ENCODE peak calls at places on chromosomes 5 and 9, in five cellular contexts. I, H, R, V and N are unnamed samples.
A peak's percentile ranks its signal among the peaks of the same experiment; 100 is the strongest.

GRCh38 chr5:91293131-91293530 is 90.0 kb downstream of the ARRDC3 start:
- DNase-seq in H (no peak), I (peak; percentile 96), R (no peak), V (peak; percentile 71), N (no peak)

GRCh38 chr5:127878174-127878750 is 175.1 kb downstream of the CCDC192 start:
- DNase-seq in V (peak; percentile 60), I (peak; percentile 19), H (peak; percentile 62), R (peak; percentile 64), N (peak; percentile 80)

GRCh38 chr5:170470808-170471404 is 32.9 kb upstream of the KCNIP1 start:
- DNase-seq in R (no peak), I (no peak), V (no peak), H (no peak), N (no peak)

GRCh38 chr5:161311965-161312364 is 234.6 kb downstream of the GABRB2 start:
- DNase-seq in V (no peak), H (no peak), R (no peak), I (no peak), N (no peak)

GRCh38 chr5:16345454-16345853 is 120.1 kb downstream of the ZNF622 start:
- DNase-seq in R (peak; percentile 21), H (no peak), V (peak; percentile 9), I (no peak), N (peak; percentile 29)

GRCh38 chr9:16679327-16679821 is 191.1 kb downstream of the BNC2 start:
- DNase-seq in V (no peak), H (no peak), I (no peak), R (peak; percentile 87), N (no peak)

GRCh38 chr5:91417219-91417618 is 34.1 kb upstream of the ARRDC3 start:
- DNase-seq in I (no peak), H (no peak), R (no peak), V (no peak), N (no peak)

GRCh38 chr5:174311531-174312269 is 266.2 kb downstream of the NSG2 start:
- DNase-seq in H (no peak), V (peak; percentile 91), I (peak; percentile 70), R (peak; percentile 79), N (peak; percentile 68)

GRCh38 chr5:20524956-20525529 is 537.0 kb upstream of the CDH18 start:
- DNase-seq in I (no peak), H (no peak), V (no peak), R (no peak), N (no peak)

GRCh38 chr9:136052433-136052880 is 42.6 kb downstream of the NACC2 start:
- DNase-seq in R (peak; percentile 43), H (no peak), I (no peak), V (peak; percentile 60), N (peak; percentile 33)

GRCh38 chr9:17929506-17929905 is 350.6 kb downstream of the SH3GL2 start:
- DNase-seq in I (no peak), R (no peak), H (no peak), V (no peak), N (no peak)

GRCh38 chr9:121350993-121351561 is 19.0 kb downstream of the STOM start:
- DNase-seq in I (no peak), V (no peak), R (peak; percentile 95), H (peak; percentile 38), N (peak; percentile 72)

GRCh38 chr5:158780656-158781237 is 319.0 kb downstream of the EBF1 start:
- DNase-seq in V (no peak), H (no peak), R (no peak), I (no peak), N (no peak)

GRCh38 chr9:133063159-133063499 is 1.3 kb downstream of the CEL start:
- DNase-seq in R (no peak), H (no peak), V (no peak), I (no peak), N (no peak)

GRCh38 chr5:84724181-84724580 is 339.5 kb upstream of the EDIL3 start:
- DNase-seq in I (no peak), H (no peak), R (no peak), V (no peak), N (no peak)

GRCh38 chr9:125435776-125436612 is 174.4 kb downstream of the GAPVD1 start:
- DNase-seq in I (no peak), H (no peak), V (no peak), R (no peak), N (no peak)

GRCh38 chr9:133463234-133463863 is 3.6 kb downstream of the CACFD1 start:
- DNase-seq in R (no peak), I (peak; percentile 27), V (peak; percentile 28), H (no peak), N (no peak)

GRCh38 chr9:117682955-117683710 is 21.1 kb upstream of the TLR4 start:
- DNase-seq in R (peak; percentile 84), I (no peak), H (no peak), V (no peak), N (no peak)

GRCh38 chr5:181168595-181169118 is 21.3 kb downstream of the OR2V2 start:
- DNase-seq in H (no peak), I (no peak), V (no peak), R (no peak), N (no peak)

GRCh38 chr9:21172156-21172555 is 5.7 kb upstream of the IFNA21 start:
- DNase-seq in R (no peak), H (no peak), V (no peak), I (no peak), N (no peak)

GRCh38 chr9:120919639-120920494 is 6.7 kb downstream of the TRAF1 start:
- DNase-seq in I (no peak), R (no peak), H (no peak), V (no peak), N (no peak)

GRCh38 chr9:68489636-68490035 is 51.0 kb downstream of the TMEM252 start:
- DNase-seq in I (no peak), R (no peak), V (no peak), H (no peak), N (no peak)

GRCh38 chr9:17422994-17423680 is 155.7 kb upstream of the SH3GL2 start:
- DNase-seq in R (peak; percentile 12), H (no peak), I (no peak), V (no peak), N (peak; percentile 37)

GRCh38 chr5:67100301-67100700 is 96.3 kb downstream of the CD180 start:
- DNase-seq in R (no peak), I (no peak), V (no peak), H (no peak), N (no peak)

GRCh38 chr9:106717686-106718085 is 145.3 kb upstream of the ZNF462 start:
- DNase-seq in V (no peak), H (peak; percentile 8), R (peak; percentile 58), I (no peak), N (peak; percentile 78)

GRCh38 chr5:168168978-168169696 is 122.3 kb upstream of the WWC1 start:
- DNase-seq in I (no peak), V (no peak), H (no peak), R (no peak), N (no peak)

GRCh38 chr5:15034379-15034778 is 162.8 kb upstream of the ANKH start:
- DNase-seq in V (no peak), R (no peak), I (no peak), H (no peak), N (no peak)

GRCh38 chr5:80068775-80069174 is 33.6 kb downstream of the THBS4 start:
- DNase-seq in R (no peak), V (no peak), I (no peak), H (no peak), N (no peak)

GRCh38 chr5:80068237-80068636 is 33.1 kb downstream of the THBS4 start:
- DNase-seq in R (no peak), H (no peak), I (no peak), V (no peak), N (no peak)

GRCh38 chr5:80069918-80070318 is 34.8 kb downstream of the THBS4 start:
- DNase-seq in H (no peak), R (peak; percentile 33), V (no peak), I (no peak), N (no peak)

GRCh38 chr5:80070338-80071056 is 35.3 kb downstream of the THBS4 start:
- DNase-seq in R (peak; percentile 37), H (no peak), V (no peak), I (peak; percentile 23), N (no peak)

GRCh38 chr5:80069251-80069650 is 34.1 kb downstream of the THBS4 start:
- DNase-seq in I (no peak), H (no peak), R (no peak), V (no peak), N (no peak)
- TF ChIP-seq EZH2phosphoT487 in I (no peak), H (no peak), R (no peak), V (no peak), N (no peak)

GRCh38 chr5:134100283-134101011 is 14.0 kb upstream of the TCF7 start:
- DNase-seq in I (peak; percentile 94), H (no peak), V (peak; percentile 18), R (peak; percentile 62), N (peak; percentile 51)

GRCh38 chr5:134099939-134100282 is 14.6 kb upstream of the TCF7 start:
- DNase-seq in V (peak; percentile 16), R (no peak), I (no peak), H (no peak), N (no peak)

GRCh38 chr5:134098690-134099089 is 15.8 kb upstream of the TCF7 start:
- DNase-seq in H (no peak), I (no peak), V (no peak), R (no peak), N (no peak)

GRCh38 chr5:134097221-134097620 is 17.3 kb upstream of the TCF7 start:
- DNase-seq in I (no peak), R (peak; percentile 7), H (no peak), V (peak; percentile 45), N (no peak)

GRCh38 chr5:134099288-134099872 is 15.1 kb upstream of the TCF7 start:
- DNase-seq in R (no peak), I (no peak), V (no peak), H (no peak), N (no peak)
- H3K9ac ChIP-seq in R (no peak overlapping the region), I (peak overlapping the region; percentile 38), V (no peak overlapping the region), H (no peak overlapping the region), N (no peak overlapping the region)

DNA sequence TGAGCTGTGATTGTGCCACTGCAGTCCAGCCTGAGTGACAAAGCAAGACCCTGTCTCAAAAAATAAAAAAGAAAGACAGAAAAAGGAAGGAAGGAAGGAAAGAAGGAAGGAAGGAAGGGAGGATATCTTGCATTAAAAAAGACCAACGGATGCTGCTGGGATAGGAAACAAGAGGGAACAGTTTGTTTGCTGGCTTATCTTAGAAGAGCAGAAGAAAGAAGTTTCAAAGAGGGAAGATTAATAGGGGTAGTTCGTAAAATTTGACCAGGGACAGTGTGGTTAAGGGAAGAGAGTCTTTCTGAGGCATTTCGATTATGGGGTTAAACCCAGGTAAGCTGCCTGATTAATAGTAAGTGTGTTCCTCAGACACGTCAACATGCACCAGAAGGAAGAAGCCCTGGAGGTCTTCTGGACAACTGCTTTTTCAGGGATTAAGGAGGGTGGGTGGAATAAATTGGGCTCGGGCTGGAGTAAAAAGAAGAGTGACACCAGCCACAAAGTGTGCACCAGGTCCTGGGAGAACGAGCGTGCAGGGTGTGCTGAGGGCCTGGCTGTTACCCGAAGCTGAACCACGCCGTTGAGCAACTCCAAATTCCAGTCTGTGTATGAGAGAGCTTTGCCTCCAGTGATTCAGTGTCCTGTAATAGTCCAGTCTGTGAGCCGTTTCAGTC is 24.8 kb downstream of the FYB1 start:
- DNase-seq in H (no peak), I (no peak), V (no peak), R (peak; percentile 96), N (peak; percentile 82)
- TF ChIP-seq EZH2phosphoT487 in H (no peak), I (no peak), V (no peak), R (no peak), N (no peak)

DNA sequence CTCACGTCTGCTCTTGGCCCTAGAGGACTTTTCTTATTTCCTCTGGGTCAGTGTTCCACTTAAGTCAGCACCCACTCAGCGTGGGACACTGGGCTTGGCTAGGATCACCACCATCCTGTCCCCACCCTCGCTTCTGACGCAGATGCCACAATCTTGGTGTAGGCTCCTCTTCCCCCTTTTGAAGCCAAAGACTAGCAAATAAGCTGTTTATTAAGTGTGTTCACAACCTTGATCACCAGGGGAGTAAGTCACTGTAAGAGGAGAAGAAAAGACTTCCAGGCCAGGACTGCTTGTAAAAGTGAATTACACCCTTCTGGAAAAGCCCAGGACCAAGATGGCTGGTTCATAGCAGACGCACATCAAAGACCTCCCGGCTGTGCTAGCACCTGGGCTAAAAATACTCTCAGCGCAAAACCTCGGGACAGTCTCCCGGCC is 69.6 kb downstream of the RAPGEF1 start:
- DNase-seq in V (no peak), H (no peak), I (no peak), R (no peak), N (no peak)
- H3K9ac ChIP-seq in V (no peak overlapping the region), H (no peak overlapping the region), I (no peak overlapping the region), R (no peak overlapping the region), N (no peak overlapping the region)